ENCODE peak calls at places on chromosomes 16 and 17, in five cellular contexts. Z is fibroblast of pulmonary artery, P is AG04450, H is tibial nerve, A is LNCaP clone FGC. L is an unnamed sample.

GRCh38 chr17:7408863-7409262 is 1.2 kb downstream of the NLGN2 start:
- DNase-seq in P (no peak), Z (no peak), H (no peak), A (no peak), L (no peak)

GRCh38 chr16:84228321-84228838 is 11.4 kb downstream of the KCNG4 start:
- DNase-seq in Z (peak; percentile 91), P (peak; percentile 66), A (no peak), H (peak; percentile 71), L (peak; percentile 88)

GRCh38 chr16:85424260-85425060 is 188.7 kb upstream of the GSE1 start:
- DNase-seq in A (no peak), Z (no peak), P (no peak), H (no peak), L (no peak)

GRCh38 chr16:86634290-86634689 is 55.9 kb downstream of the FOXL1 start:
- DNase-seq in Z (peak; percentile 40), P (no peak), H (no peak), A (no peak), L (peak; percentile 47)

GRCh38 chr17:74921045-74921681 is 1.9 kb downstream of the USH1G start:
- DNase-seq in Z (no peak), P (no peak), A (no peak), H (no peak), L (no peak)

GRCh38 chr16:3503513-3503912 is 2.7 kb downstream of the CLUAP1 start:
- DNase-seq in A (no peak), H (no peak), Z (no peak), P (no peak), L (no peak)

GRCh38 chr16:53509906-53510703 is 7.1 kb upstream of the AKTIP start:
- DNase-seq in A (peak; percentile 32), H (peak; percentile 34), P (peak; percentile 41), Z (peak; percentile 81), L (peak; percentile 78)

GRCh38 chr16:4179020-4179419 is 62.8 kb upstream of the ADCY9 start:
- DNase-seq in Z (peak; percentile 62), A (no peak), H (no peak), P (no peak), L (peak; percentile 68)

GRCh38 chr17:48970224-48970623 is 1.8 kb upstream of the GIP start:
- DNase-seq in H (no peak), Z (peak; percentile 60), A (no peak), P (no peak), L (peak; percentile 63)

GRCh38 chr16:30786936-30787612 is at the start of gene ZNF629:
- DNase-seq in A (no peak), H (no peak), P (no peak), Z (peak; percentile 70), L (peak; percentile 72)

GRCh38 chr16:49492090-49492801 is 118.6 kb downstream of the C16orf78 start:
- DNase-seq in Z (peak; percentile 12), H (no peak), A (no peak), P (no peak), L (peak; percentile 23)

GRCh38 chr17:59284317-59284716 is 47.1 kb upstream of the YPEL2 start:
- DNase-seq in H (no peak), P (no peak), Z (no peak), A (no peak), L (peak; percentile 11)

GRCh38 chr17:45440161-45440859 is 7.6 kb upstream of the ARHGAP27 start:
- DNase-seq in P (no peak), H (no peak), A (no peak), Z (peak; percentile 33), L (peak; percentile 40)

GRCh38 chr16:89453662-89454321 is 36.6 kb downstream of the ANKRD11 start:
- DNase-seq in H (no peak), Z (peak; percentile 44), P (no peak), A (peak; percentile 69), L (no peak)
- TF ChIP-seq CTCF in H (no peak), Z (peak; percentile 33), P (peak; percentile 22), A (peak; percentile 24), L (peak; percentile 39)

GRCh38 chr17:79950711-79951110 is 85.0 kb downstream of the TBC1D16 start:
- DNase-seq in H (no peak), P (no peak), A (no peak), Z (no peak), L (no peak)
- H3K4me3 ChIP-seq in H (no peak overlapping the region), P (no peak overlapping the region), A (no peak overlapping the region), Z (no peak overlapping the region), L (no peak overlapping the region)

GRCh38 chr17:65093930-65094329 is 37.4 kb upstream of the GNA13 start:
- DNase-seq in H (no peak), Z (no peak), A (no peak), P (no peak), L (peak; percentile 34)
- TF ChIP-seq CTCF in H (no peak), Z (peak; percentile 25), A (no peak), P (peak; percentile 14), L (peak; percentile 56)

GRCh38 chr17:2853111-2853721 is 57.0 kb downstream of the RAP1GAP2 start:
- DNase-seq in Z (peak; percentile 39), P (no peak), A (no peak), H (no peak), L (peak; percentile 22)

GRCh38 chr17:2853722-2854580 is 57.7 kb downstream of the RAP1GAP2 start:
- DNase-seq in Z (no peak), A (no peak), H (no peak), P (no peak), L (no peak)

GRCh38 chr17:2852729-2853110 is 56.5 kb downstream of the RAP1GAP2 start:
- DNase-seq in A (no peak), H (no peak), P (no peak), Z (no peak), L (no peak)

GRCh38 chr17:2855063-2855600 is 58.9 kb downstream of the RAP1GAP2 start:
- DNase-seq in P (no peak), H (no peak), A (no peak), Z (no peak), L (no peak)

DNA sequence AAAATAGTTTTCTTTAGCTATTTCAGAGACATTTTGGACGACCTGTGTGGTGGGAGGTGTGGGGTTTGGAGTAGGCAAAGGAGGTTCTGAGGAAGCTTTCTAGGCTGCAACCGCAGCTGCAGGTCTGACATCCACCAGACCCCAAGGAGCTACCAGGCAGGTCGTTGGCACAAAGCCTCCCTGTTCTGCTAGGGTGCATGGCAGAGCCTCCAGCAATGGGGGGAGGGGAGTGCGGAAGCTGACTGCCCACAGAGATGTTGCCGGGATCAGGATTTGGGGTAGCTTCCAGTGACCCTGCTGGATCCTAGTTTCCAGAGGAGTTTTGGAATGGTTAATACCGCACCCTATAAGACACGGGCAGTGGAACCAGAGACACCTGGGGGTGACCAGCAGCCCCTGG is 58.4 kb downstream of the RAP1GAP2 start:
- DNase-seq in Z (no peak), H (no peak), A (no peak), P (no peak), L (no peak)
- H3K4me3 ChIP-seq in Z (peak overlapping the region; percentile 57), H (peak overlapping the region; percentile 45), A (peak overlapping the region; percentile 68), P (peak overlapping the region; percentile 68), L (no peak overlapping the region)

DNA sequence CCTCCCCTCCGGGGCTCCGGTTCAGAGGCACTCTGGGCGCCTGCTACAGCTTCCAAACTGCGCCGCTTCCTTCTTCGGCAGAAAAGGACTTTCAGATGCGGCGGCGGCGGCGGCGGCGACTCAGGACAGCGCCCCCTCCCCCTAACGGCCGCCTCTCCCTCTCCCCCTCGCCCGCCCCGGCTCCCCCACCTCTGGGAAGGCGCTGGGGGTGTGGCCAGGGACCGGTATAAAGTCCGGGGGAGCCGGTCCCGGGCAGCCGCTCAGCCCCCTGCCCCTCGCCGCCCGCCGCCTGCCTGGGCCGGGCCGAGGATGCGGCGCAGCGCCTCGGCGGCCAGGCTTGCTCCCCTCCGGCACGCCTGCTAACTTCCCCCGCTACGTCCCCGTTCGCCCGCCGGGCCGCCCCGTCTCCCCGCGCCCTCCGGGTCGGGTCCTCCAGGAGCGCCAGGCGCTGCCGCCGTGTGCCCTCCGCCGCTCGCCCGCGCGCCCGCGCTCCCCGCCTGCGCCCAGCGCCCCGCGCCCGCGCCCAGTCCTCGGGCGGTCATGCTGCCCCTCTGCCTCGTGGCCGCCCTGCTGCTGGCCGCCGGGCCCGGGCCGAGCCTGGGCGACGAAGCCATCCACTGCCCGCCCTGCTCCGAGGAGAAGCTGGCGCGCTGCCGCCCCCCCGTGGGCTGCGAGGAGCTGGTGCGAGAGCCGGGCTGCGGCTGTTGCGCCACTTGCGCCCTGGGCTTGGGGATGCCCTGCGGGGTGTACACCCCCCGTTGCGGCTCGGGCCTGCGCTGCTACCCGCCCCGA is at the start of gene IGFBP4:
- DNase-seq in H (peak; percentile 82), P (no peak), A (no peak), Z (peak; percentile 74), L (peak; percentile 84)
- TF ChIP-seq CTCF in H (peak; percentile 43), P (peak; percentile 48), A (peak; percentile 55), Z (peak; percentile 31), L (no peak)